ENCODE peak calls at places on chromosomes 6 and 20, in nine cellular contexts. One of them, this sample, is unnamed.
A peak's percentile ranks its signal among the peaks of the same experiment; 100 is the strongest.

GRCh38 chr20:57701651-57702050 is 8.2 kb downstream of the PMEPA1 start:
- DNase-seq in ovary: no peak
- DNase-seq in heart left ventricle: no peak
- DNase-seq in left ventricle myocardium inferior: no peak
- DNase-seq in right cardiac atrium: no peak
- DNase-seq in thyroid gland: no peak
- DNase-seq in heart right ventricle: no peak
- DNase-seq in trophoblast cell: no peak
- DNase-seq in OCI-LY7: no peak
- DNase-seq in this sample: no peak

GRCh38 chr20:63295422-63295821 is 2.4 kb downstream of the COL20A1 start:
- DNase-seq in ovary: no peak
- DNase-seq in thyroid gland: no peak
- DNase-seq in right cardiac atrium: peak; percentile 10
- DNase-seq in left ventricle myocardium inferior: no peak
- DNase-seq in heart left ventricle: no peak
- DNase-seq in trophoblast cell: no peak
- DNase-seq in OCI-LY7: no peak
- DNase-seq in heart right ventricle: peak; percentile 8
- DNase-seq in this sample: no peak

GRCh38 chr20:59050437-59050836 is 7.9 kb upstream of the PRELID3B start:
- DNase-seq in OCI-LY7: no peak
- DNase-seq in heart right ventricle: no peak
- DNase-seq in ovary: no peak
- DNase-seq in right cardiac atrium: no peak
- DNase-seq in left ventricle myocardium inferior: no peak
- DNase-seq in heart left ventricle: no peak
- DNase-seq in thyroid gland: no peak
- DNase-seq in trophoblast cell: no peak
- DNase-seq in this sample: no peak

GRCh38 chr20:33862709-33863403 is 51.7 kb downstream of the CHMP4B start:
- DNase-seq in ovary: peak; percentile 74
- DNase-seq in OCI-LY7: peak; percentile 90
- DNase-seq in heart right ventricle: peak; percentile 46
- DNase-seq in thyroid gland: peak; percentile 74
- DNase-seq in left ventricle myocardium inferior: peak; percentile 27
- DNase-seq in right cardiac atrium: peak; percentile 70
- DNase-seq in trophoblast cell: no peak
- DNase-seq in heart left ventricle: peak; percentile 36
- DNase-seq in this sample: peak; percentile 15

GRCh38 chr6:99011151-99011550 is 63.4 kb upstream of the FBXL4 start:
- DNase-seq in left ventricle myocardium inferior: no peak
- DNase-seq in heart right ventricle: no peak
- DNase-seq in thyroid gland: no peak
- DNase-seq in ovary: no peak
- DNase-seq in OCI-LY7: no peak
- DNase-seq in trophoblast cell: no peak
- DNase-seq in heart left ventricle: no peak
- DNase-seq in right cardiac atrium: no peak
- DNase-seq in this sample: no peak

GRCh38 chr6:16872543-16873230 is 111.4 kb upstream of the ATXN1 start:
- DNase-seq in heart right ventricle: no peak
- DNase-seq in left ventricle myocardium inferior: no peak
- DNase-seq in thyroid gland: no peak
- DNase-seq in right cardiac atrium: no peak
- DNase-seq in heart left ventricle: no peak
- DNase-seq in ovary: no peak
- DNase-seq in trophoblast cell: no peak
- DNase-seq in OCI-LY7: no peak
- DNase-seq in this sample: no peak

GRCh38 chr20:7971536-7972285 is 31.5 kb upstream of the HAO1 start:
- DNase-seq in OCI-LY7: no peak
- DNase-seq in trophoblast cell: no peak
- DNase-seq in right cardiac atrium: no peak
- DNase-seq in left ventricle myocardium inferior: no peak
- DNase-seq in heart right ventricle: no peak
- DNase-seq in thyroid gland: no peak
- DNase-seq in heart left ventricle: no peak
- DNase-seq in ovary: no peak
- DNase-seq in this sample: no peak

GRCh38 chr20:47102629-47103028 is 208.0 kb downstream of the EYA2 start:
- DNase-seq in ovary: no peak
- DNase-seq in trophoblast cell: no peak
- DNase-seq in heart right ventricle: no peak
- DNase-seq in OCI-LY7: no peak
- DNase-seq in right cardiac atrium: no peak
- DNase-seq in heart left ventricle: peak; percentile 45
- DNase-seq in left ventricle myocardium inferior: no peak
- DNase-seq in thyroid gland: no peak
- DNase-seq in this sample: peak; percentile 73

GRCh38 chr6:144657691-144658090 is 372.6 kb downstream of the UTRN start:
- DNase-seq in OCI-LY7: no peak
- DNase-seq in ovary: no peak
- DNase-seq in right cardiac atrium: no peak
- DNase-seq in thyroid gland: peak; percentile 44
- DNase-seq in heart left ventricle: no peak
- DNase-seq in trophoblast cell: no peak
- DNase-seq in heart right ventricle: no peak
- DNase-seq in left ventricle myocardium inferior: no peak
- DNase-seq in this sample: no peak

GRCh38 chr6:144660545-144660944 is 375.4 kb downstream of the UTRN start:
- DNase-seq in right cardiac atrium: no peak
- DNase-seq in OCI-LY7: no peak
- DNase-seq in ovary: no peak
- DNase-seq in left ventricle myocardium inferior: no peak
- DNase-seq in heart left ventricle: no peak
- DNase-seq in trophoblast cell: no peak
- DNase-seq in thyroid gland: no peak
- DNase-seq in heart right ventricle: no peak
- DNase-seq in this sample: no peak

GRCh38 chr6:144661101-144661806 is 376.1 kb downstream of the UTRN start:
- DNase-seq in trophoblast cell: no peak
- DNase-seq in left ventricle myocardium inferior: no peak
- DNase-seq in ovary: no peak
- DNase-seq in heart left ventricle: no peak
- DNase-seq in right cardiac atrium: no peak
- DNase-seq in thyroid gland: no peak
- DNase-seq in heart right ventricle: no peak
- DNase-seq in OCI-LY7: no peak
- DNase-seq in this sample: no peak

GRCh38 chr6:144659202-144659731 is 374.1 kb downstream of the UTRN start:
- DNase-seq in OCI-LY7: no peak
- DNase-seq in thyroid gland: peak; percentile 87
- DNase-seq in right cardiac atrium: peak; percentile 16
- DNase-seq in trophoblast cell: no peak
- DNase-seq in heart right ventricle: no peak
- DNase-seq in left ventricle myocardium inferior: no peak
- DNase-seq in heart left ventricle: no peak
- DNase-seq in ovary: peak; percentile 37
- DNase-seq in this sample: no peak

DNA sequence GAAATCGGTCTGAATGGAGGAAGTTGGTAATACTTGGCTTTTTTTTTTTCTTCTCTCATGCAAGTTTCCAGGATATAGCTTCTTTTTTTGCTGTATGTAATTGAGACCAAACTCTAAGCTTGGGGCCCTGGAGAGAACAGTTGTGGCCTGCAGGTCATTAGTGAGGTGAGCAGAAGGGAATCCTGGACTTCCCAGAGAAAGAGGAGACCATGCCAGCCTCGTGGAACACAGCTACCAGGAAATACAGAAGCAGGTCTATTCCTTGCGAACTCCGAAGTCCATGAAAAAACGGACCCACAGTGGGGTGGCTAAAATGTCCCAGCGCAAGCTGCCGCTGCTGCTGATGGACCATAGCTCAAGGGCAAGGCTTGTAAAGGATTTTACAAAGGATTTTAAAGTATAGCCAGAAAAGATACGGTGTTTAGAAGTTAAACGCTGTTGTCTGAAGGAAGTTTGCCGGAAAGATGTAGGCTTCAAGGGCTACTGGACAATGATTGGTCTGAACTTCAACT is 374.7 kb downstream of the UTRN start:
- DNase-seq in OCI-LY7: no peak
- DNase-seq in ovary: no peak
- DNase-seq in heart left ventricle: no peak
- DNase-seq in left ventricle myocardium inferior: no peak
- DNase-seq in trophoblast cell: no peak
- DNase-seq in thyroid gland: peak; percentile 16
- DNase-seq in heart right ventricle: no peak
- DNase-seq in right cardiac atrium: no peak
- DNase-seq in this sample: no peak
- H3K4me1 ChIP-seq in OCI-LY7: no peaks in the 10 kb centered on the region
- H3K4me1 ChIP-seq in ovary: peaks cover 8% of the 10 kb centered on the region
- H3K4me1 ChIP-seq in heart left ventricle: peaks cover 10% of the 10 kb centered on the region
- H3K4me1 ChIP-seq in left ventricle myocardium inferior: peaks cover 32% of the 10 kb centered on the region
- H3K4me1 ChIP-seq in trophoblast cell: peaks cover 7% of the 10 kb centered on the region
- H3K4me1 ChIP-seq in thyroid gland: peaks cover 26% of the 10 kb centered on the region
- H3K4me1 ChIP-seq in heart right ventricle: peaks cover 15% of the 10 kb centered on the region
- H3K4me1 ChIP-seq in right cardiac atrium: peaks cover 9% of the 10 kb centered on the region
- H3K4me1 ChIP-seq in this sample: no peaks in the 10 kb centered on the region

GRCh38 chr6:75609639-75610590 is 8.2 kb downstream of the SENP6 start:
- DNase-seq in thyroid gland: no peak
- DNase-seq in OCI-LY7: no peak
- DNase-seq in heart right ventricle: no peak
- DNase-seq in left ventricle myocardium inferior: no peak
- DNase-seq in heart left ventricle: no peak
- DNase-seq in ovary: no peak
- DNase-seq in trophoblast cell: peak; percentile 14
- DNase-seq in right cardiac atrium: no peak
- DNase-seq in this sample: peak; percentile 51

GRCh38 chr6:75605635-75606034 is 4.0 kb downstream of the SENP6 start:
- DNase-seq in ovary: no peak
- DNase-seq in heart left ventricle: no peak
- DNase-seq in left ventricle myocardium inferior: no peak
- DNase-seq in heart right ventricle: no peak
- DNase-seq in right cardiac atrium: no peak
- DNase-seq in OCI-LY7: no peak
- DNase-seq in thyroid gland: no peak
- DNase-seq in trophoblast cell: no peak
- DNase-seq in this sample: no peak

GRCh38 chr6:75611011-75611701 is 9.5 kb downstream of the SENP6 start:
- DNase-seq in heart left ventricle: no peak
- DNase-seq in heart right ventricle: no peak
- DNase-seq in trophoblast cell: no peak
- DNase-seq in right cardiac atrium: no peak
- DNase-seq in ovary: no peak
- DNase-seq in thyroid gland: no peak
- DNase-seq in OCI-LY7: no peak
- DNase-seq in left ventricle myocardium inferior: no peak
- DNase-seq in this sample: no peak

GRCh38 chr6:75608955-75609533 is 7.4 kb downstream of the SENP6 start:
- DNase-seq in right cardiac atrium: no peak
- DNase-seq in ovary: no peak
- DNase-seq in left ventricle myocardium inferior: no peak
- DNase-seq in trophoblast cell: no peak
- DNase-seq in thyroid gland: no peak
- DNase-seq in heart left ventricle: no peak
- DNase-seq in heart right ventricle: no peak
- DNase-seq in OCI-LY7: peak; percentile 21
- DNase-seq in this sample: no peak

DNA sequence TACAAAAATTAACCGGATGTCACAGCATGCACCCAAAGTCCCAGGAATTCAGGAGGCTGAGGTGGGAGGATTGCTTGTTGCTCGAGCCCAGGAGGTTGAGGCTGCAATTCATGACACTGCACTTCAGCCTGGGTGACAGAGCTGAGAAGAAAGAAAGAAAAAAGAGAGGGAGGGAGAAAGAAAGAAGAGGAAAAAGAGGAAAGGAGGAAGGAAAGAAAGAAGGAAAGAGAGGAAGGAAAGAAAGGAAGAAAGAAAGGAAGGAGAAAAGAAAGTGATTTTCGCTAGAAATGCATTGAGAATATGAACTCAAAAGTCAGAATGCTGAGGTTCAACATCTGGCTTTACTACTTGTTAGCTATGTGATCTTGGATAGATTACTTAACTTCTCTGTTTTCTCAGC is 6.6 kb downstream of the SENP6 start:
- DNase-seq in heart right ventricle: no peak
- DNase-seq in ovary: no peak
- DNase-seq in heart left ventricle: no peak
- DNase-seq in left ventricle myocardium inferior: no peak
- DNase-seq in thyroid gland: no peak
- DNase-seq in OCI-LY7: no peak
- DNase-seq in right cardiac atrium: no peak
- DNase-seq in trophoblast cell: no peak
- DNase-seq in this sample: no peak
- H3K4me1 ChIP-seq in heart right ventricle: peaks cover 70% of the 10 kb centered on the region
- H3K4me1 ChIP-seq in ovary: peaks cover 24% of the 10 kb centered on the region
- H3K4me1 ChIP-seq in heart left ventricle: peaks cover 78% of the 10 kb centered on the region
- H3K4me1 ChIP-seq in left ventricle myocardium inferior: peaks cover 93% of the 10 kb centered on the region
- H3K4me1 ChIP-seq in thyroid gland: peaks cover 45% of the 10 kb centered on the region
- H3K4me1 ChIP-seq in OCI-LY7: peaks cover 73% of the 10 kb centered on the region
- H3K4me1 ChIP-seq in right cardiac atrium: peaks cover 4% of the 10 kb centered on the region
- H3K4me1 ChIP-seq in trophoblast cell: peaks cover 8% of the 10 kb centered on the region
- H3K4me1 ChIP-seq in this sample: peaks cover 57% of the 10 kb centered on the region

GRCh38 chr6:46392294-46392693 is 99.0 kb downstream of the RCAN2 start:
- DNase-seq in ovary: no peak
- DNase-seq in thyroid gland: no peak
- DNase-seq in right cardiac atrium: no peak
- DNase-seq in OCI-LY7: no peak
- DNase-seq in trophoblast cell: no peak
- DNase-seq in heart right ventricle: no peak
- DNase-seq in heart left ventricle: no peak
- DNase-seq in left ventricle myocardium inferior: no peak
- DNase-seq in this sample: no peak
- H3K4me1 ChIP-seq in ovary: no peaks in the 10 kb centered on the region
- H3K4me1 ChIP-seq in thyroid gland: peaks cover 3% of the 10 kb centered on the region
- H3K4me1 ChIP-seq in right cardiac atrium: no peaks in the 10 kb centered on the region
- H3K4me1 ChIP-seq in OCI-LY7: no peaks in the 10 kb centered on the region
- H3K4me1 ChIP-seq in trophoblast cell: no peaks in the 10 kb centered on the region
- H3K4me1 ChIP-seq in heart right ventricle: peaks cover 4% of the 10 kb centered on the region
- H3K4me1 ChIP-seq in heart left ventricle: peaks cover 28% of the 10 kb centered on the region
- H3K4me1 ChIP-seq in left ventricle myocardium inferior: peaks cover 32% of the 10 kb centered on the region
- H3K4me1 ChIP-seq in this sample: peaks cover 15% of the 10 kb centered on the region

DNA sequence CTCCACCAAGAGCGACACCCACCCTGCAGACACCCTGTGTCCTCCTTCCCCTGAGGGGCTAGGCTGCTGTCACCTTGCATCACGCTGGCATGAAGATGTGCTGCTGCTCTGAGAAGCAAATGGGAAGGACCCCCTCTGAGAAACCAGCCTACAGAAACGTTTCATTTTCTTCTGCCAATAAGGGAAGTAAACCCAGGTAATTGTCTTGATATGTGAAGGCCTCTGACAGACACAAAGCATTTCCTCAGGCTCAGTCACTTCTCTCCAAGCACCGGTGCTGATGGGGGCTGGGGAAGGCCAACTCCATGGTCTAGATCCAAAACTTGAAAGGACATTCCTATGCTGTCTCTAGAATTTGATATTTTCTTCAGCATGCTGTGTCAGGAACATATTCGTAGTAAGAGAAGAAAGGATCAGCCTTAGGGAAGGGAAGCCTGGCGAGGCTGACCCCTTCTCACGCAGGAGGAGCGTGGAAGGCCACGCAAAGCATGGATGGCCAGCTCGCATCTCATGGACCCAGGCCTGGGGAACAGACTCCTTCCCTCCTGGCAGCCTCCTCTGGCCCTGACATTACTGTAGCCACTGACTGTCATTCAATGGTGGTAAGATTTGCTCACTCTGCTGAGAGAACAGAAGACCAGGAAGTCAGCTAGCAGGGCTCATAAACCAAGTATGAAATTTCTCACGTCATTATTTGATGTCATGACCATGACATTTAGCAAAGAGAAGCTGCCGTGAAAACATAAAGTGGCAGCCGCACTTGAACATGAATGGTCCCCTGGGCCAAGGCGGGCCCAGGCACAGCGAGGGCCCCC is 20.4 kb downstream of the ACSS1 start:
- DNase-seq in thyroid gland: no peak
- DNase-seq in trophoblast cell: no peak
- DNase-seq in OCI-LY7: no peak
- DNase-seq in ovary: no peak
- DNase-seq in heart left ventricle: peak; percentile 19
- DNase-seq in right cardiac atrium: no peak
- DNase-seq in left ventricle myocardium inferior: no peak
- DNase-seq in heart right ventricle: no peak
- DNase-seq in this sample: no peak
- H3K4me1 ChIP-seq in thyroid gland: peaks cover 79% of the 10 kb centered on the region
- H3K4me1 ChIP-seq in trophoblast cell: no peaks in the 10 kb centered on the region
- H3K4me1 ChIP-seq in OCI-LY7: peaks cover 31% of the 10 kb centered on the region
- H3K4me1 ChIP-seq in ovary: peaks cover 38% of the 10 kb centered on the region
- H3K4me1 ChIP-seq in heart left ventricle: peaks cover 99% of the 10 kb centered on the region
- H3K4me1 ChIP-seq in right cardiac atrium: peaks cover 54% of the 10 kb centered on the region
- H3K4me1 ChIP-seq in left ventricle myocardium inferior: peaks cover 100% of the 10 kb centered on the region
- H3K4me1 ChIP-seq in heart right ventricle: peaks cover 96% of the 10 kb centered on the region
- H3K4me1 ChIP-seq in this sample: peaks cover 91% of the 10 kb centered on the region

This sample was measured in gastrocnemius medialis.